ENCODE peak calls at places on chromosomes 2 and 18, in nine cellular contexts. T, L, G, K, U, V, B, D and F are unnamed samples.

GRCh38 chr2:81523344-81523743 is 1218.8 kb upstream of the LRRTM1 start:
- DNase-seq in T (no peak), V (no peak), D (no peak), U (no peak), G (no peak), B (no peak), K (no peak), L (no peak), F (no peak)

GRCh38 chr2:168525741-168526140 is 69.7 kb downstream of the CERS6 start:
- DNase-seq in K (no peak), V (no peak), B (no peak), G (no peak), D (no peak), L (no peak), U (no peak), T (no peak), F (no peak)

GRCh38 chr18:76345901-76346300 is 149.1 kb downstream of the ZNF516 start:
- DNase-seq in U (no peak), V (no peak), B (no peak), L (no peak), K (no peak), D (no peak), G (no peak), T (no peak), F (no peak)

GRCh38 chr2:159042115-159042850 is 73.8 kb downstream of the TANC1 start:
- DNase-seq in B (no peak), U (no peak), K (no peak), G (peak; percentile 73), L (no peak), V (no peak), T (no peak), D (no peak), F (no peak)

GRCh38 chr2:234292205-234292954 is 204.5 kb downstream of the ARL4C start:
- DNase-seq in L (peak; percentile 88), T (no peak), V (no peak), K (no peak), G (no peak), B (no peak), U (peak; percentile 8), D (peak; percentile 96), F (peak; percentile 81)

GRCh38 chr2:3523551-3524041 is 4.3 kb upstream of the ADI1 start:
- DNase-seq in K (no peak), V (no peak), B (peak; percentile 48), U (no peak), L (no peak), D (no peak), T (peak; percentile 64), G (peak; percentile 39), F (no peak)

GRCh38 chr2:241861264-241861663 is 2.6 kb upstream of the PDCD1 start:
- DNase-seq in K (no peak), L (no peak), G (no peak), V (no peak), U (no peak), D (no peak), T (no peak), B (no peak), F (no peak)

GRCh38 chr2:237471457-237472186 is 15.4 kb upstream of the MLPH start:
- DNase-seq in K (no peak), L (no peak), T (peak; percentile 85), V (peak; percentile 16), U (peak; percentile 51), D (no peak), G (no peak), B (peak; percentile 86), F (no peak)

GRCh38 chr2:41967426-41968181 is 80.2 kb upstream of the PKDCC start:
- DNase-seq in G (no peak), L (no peak), T (peak; percentile 69), B (no peak), V (no peak), K (no peak), D (no peak), U (no peak), F (no peak)

GRCh38 chr18:48814490-48815181 is 136.1 kb downstream of the SMAD7 start:
- DNase-seq in B (no peak), K (no peak), L (peak; percentile 69), D (peak; percentile 25), T (peak; percentile 24), V (no peak), G (no peak), U (no peak), F (no peak)

GRCh38 chr2:156695595-156695994 is 259.4 kb downstream of the GPD2 start:
- DNase-seq in L (no peak), G (no peak), B (no peak), T (no peak), U (no peak), D (no peak), V (no peak), K (no peak), F (no peak)

GRCh38 chr2:219664958-219665357 is 37.5 kb downstream of the SLC4A3 start:
- DNase-seq in L (no peak), U (no peak), V (no peak), D (no peak), G (no peak), B (no peak), K (no peak), T (no peak), F (no peak)

GRCh38 chr18:22975508-22975907 is 42.4 kb downstream of the RBBP8 start:
- DNase-seq in G (no peak), B (no peak), D (no peak), V (no peak), T (no peak), L (no peak), U (no peak), K (no peak), F (no peak)

GRCh38 chr18:28801876-28802275 is 624.9 kb upstream of the CDH2 start:
- DNase-seq in L (no peak), G (no peak), U (no peak), D (no peak), V (no peak), T (no peak), K (no peak), B (peak; percentile 40), F (no peak)

GRCh38 chr18:48902023-48902855 is 48.5 kb downstream of the SMAD7 start:
- DNase-seq in V (no peak), U (peak; percentile 51), T (peak; percentile 94), B (peak; percentile 85), G (peak; percentile 58), D (no peak), L (no peak), K (no peak), F (no peak)

GRCh38 chr18:32293107-32293506 is 103.3 kb downstream of the MEP1B start:
- DNase-seq in G (no peak), V (no peak), K (no peak), U (no peak), L (no peak), B (no peak), T (no peak), D (no peak), F (no peak)

GRCh38 chr2:224008702-224009261 is 30.3 kb downstream of the SERPINE2 start:
- DNase-seq in D (no peak), V (no peak), B (no peak), U (no peak), K (no peak), T (peak; percentile 20), L (no peak), G (no peak), F (no peak)

GRCh38 chr2:70552501-70553333 is 909 bp downstream of the TGFA start:
- DNase-seq in D (peak; percentile 30), K (no peak), T (peak; percentile 45), U (no peak), V (peak; percentile 23), L (peak; percentile 46), G (peak; percentile 52), B (no peak), F (no peak)

GRCh38 chr18:75638597-75639467 is 211.3 kb upstream of the SMIM21 start:
- DNase-seq in U (no peak), L (no peak), K (peak; percentile 42), D (no peak), V (no peak), G (no peak), T (peak; percentile 78), B (no peak), F (no peak)

GRCh38 chr2:241848761-241849615 is 9.7 kb downstream of the PDCD1 start:
- DNase-seq in L (peak; percentile 50), K (no peak), U (no peak), G (no peak), B (no peak), D (no peak), T (no peak), V (no peak), F (no peak)

GRCh38 chr18:6942742-6943141 is 174.9 kb downstream of the LAMA1 start:
- DNase-seq in G (no peak), U (no peak), L (no peak), V (no peak), K (no peak), T (no peak), D (no peak), B (no peak), F (no peak)

GRCh38 chr2:216583606-216584005 is 49.6 kb upstream of the IGFBP2 start:
- DNase-seq in V (no peak), T (no peak), D (no peak), K (no peak), U (no peak), B (no peak), G (no peak), L (no peak), F (no peak)

GRCh38 chr18:74435740-74436139 is 21.4 kb downstream of the DIPK1C start:
- DNase-seq in G (no peak), B (no peak), V (no peak), L (no peak), K (no peak), U (no peak), D (no peak), T (no peak), F (no peak)

GRCh38 chr2:64454316-64455030 is 511 bp downstream of the LGALSL start:
- DNase-seq in D (peak; percentile 26), T (peak; percentile 72), K (no peak), U (no peak), G (no peak), B (peak; percentile 59), V (peak; percentile 54), L (peak; percentile 50), F (no peak)

GRCh38 chr2:31171142-31171541 is 32.9 kb upstream of the GALNT14 start:
- DNase-seq in G (no peak), D (no peak), B (no peak), V (no peak), L (no peak), U (no peak), K (no peak), T (no peak), F (no peak)

GRCh38 chr18:22284581-22285230 is 115.3 kb downstream of the GATA6 start:
- DNase-seq in B (no peak), T (no peak), L (no peak), V (no peak), U (no peak), G (peak; percentile 15), D (no peak), K (no peak), F (no peak)

GRCh38 chr2:127000194-127000593 is 101.5 kb downstream of the TEX51 start:
- DNase-seq in U (no peak), K (no peak), G (no peak), V (no peak), D (no peak), T (no peak), B (no peak), L (no peak), F (no peak)

GRCh38 chr2:200253631-200254030 is 52.9 kb upstream of the SPATS2L start:
- DNase-seq in T (peak; percentile 60), U (no peak), B (peak; percentile 23), V (no peak), D (no peak), L (no peak), G (peak; percentile 66), K (no peak), F (no peak)

GRCh38 chr18:55252053-55252675 is 292.9 kb upstream of the CCDC68 start:
- DNase-seq in V (no peak), K (no peak), G (no peak), D (no peak), U (no peak), B (peak; percentile 28), L (no peak), T (peak; percentile 37), F (no peak)

GRCh38 chr2:42102606-42103450 is 55.0 kb downstream of the PKDCC start:
- DNase-seq in K (no peak), V (no peak), U (no peak), T (no peak), D (peak; percentile 37), L (no peak), G (no peak), B (peak; percentile 20), F (no peak)

GRCh38 chr2:172100080-172101007 is 2.4 kb downstream of the DLX2 start:
- DNase-seq in D (no peak), B (no peak), T (peak; percentile 68), L (no peak), K (no peak), V (no peak), U (no peak), G (no peak), F (no peak)